ENCODE peak calls at places on chromosomes 12 and 14, in eight cellular contexts. I is fibroblast of mammary gland, M is HCT116, D is heart right ventricle, J is mucosa of descending colon, A is AG04450, U is thoracic aorta, B is A549. L is an unnamed sample.
A peak's percentile ranks its signal among the peaks of the same experiment; 100 is the strongest.

GRCh38 chr14:81557137-81557536 is 23.5 kb upstream of the SEL1L start:
- DNase-seq in U (no peak), A (no peak), J (no peak), M (no peak), D (no peak), I (no peak), B (no peak), L (no peak)

GRCh38 chr12:106226884-106227640 is 20.8 kb downstream of the CKAP4 start:
- DNase-seq in M (peak; percentile 28), D (peak; percentile 43), A (no peak), U (no peak), I (peak; percentile 67), B (peak; percentile 69), J (peak; percentile 49), L (peak; percentile 72)

GRCh38 chr12:71576546-71576945 is 87.1 kb downstream of the ZFC3H1 start:
- DNase-seq in B (no peak), J (no peak), D (no peak), U (no peak), M (no peak), A (no peak), I (no peak), L (no peak)

GRCh38 chr12:10339441-10339840 is 31.8 kb downstream of the KLRD1 start:
- DNase-seq in M (peak; percentile 23), J (no peak), D (no peak), I (peak; percentile 18), U (no peak), B (peak; percentile 49), A (no peak), L (peak; percentile 59)

GRCh38 chr14:59376691-59377090 is 88.5 kb downstream of the GPR135 start:
- DNase-seq in D (no peak), A (no peak), J (no peak), M (no peak), U (no peak), I (no peak), B (no peak), L (no peak)

GRCh38 chr12:56896082-56896481 is 38.1 kb downstream of the SDR9C7 start:
- DNase-seq in M (no peak), I (no peak), D (no peak), U (no peak), A (no peak), J (no peak), B (no peak), L (no peak)

GRCh38 chr12:117059156-117059555 is 40.1 kb downstream of the TESC start:
- DNase-seq in I (no peak), B (no peak), M (no peak), D (peak; percentile 46), J (no peak), U (no peak), A (no peak), L (no peak)

GRCh38 chr12:106760184-106760531 is 14.3 kb upstream of the RIC8B start:
- DNase-seq in A (no peak), U (no peak), D (no peak), M (no peak), B (no peak), I (peak; percentile 25), J (peak; percentile 20), L (peak; percentile 57)

GRCh38 chr12:42428850-42429249 is 102.9 kb downstream of the PPHLN1 start:
- DNase-seq in J (no peak), U (no peak), B (no peak), I (no peak), D (no peak), A (no peak), M (no peak), L (no peak)

GRCh38 chr14:67653651-67654280 is 20.7 kb downstream of the VTI1B start:
- DNase-seq in D (no peak), I (no peak), B (no peak), M (no peak), U (no peak), A (no peak), J (no peak), L (peak; percentile 40)

GRCh38 chr12:79083181-79083580 is 218.6 kb downstream of the SYT1 start:
- DNase-seq in B (peak; percentile 33), I (peak; percentile 2), J (no peak), D (no peak), M (no peak), A (no peak), U (no peak), L (peak; percentile 5)

GRCh38 chr12:57027805-57028153 is 11.4 kb upstream of the TAC3 start:
- DNase-seq in A (no peak), M (no peak), U (no peak), J (no peak), B (no peak), I (no peak), D (no peak), L (no peak)

GRCh38 chr12:67354322-67354721 is 85.2 kb downstream of the CAND1 start:
- DNase-seq in B (no peak), M (no peak), D (no peak), I (peak; percentile 28), A (no peak), U (no peak), J (no peak), L (peak; percentile 38)

GRCh38 chr12:94374124-94374523 is 85.5 kb downstream of the CEP83 start:
- DNase-seq in J (no peak), U (no peak), M (no peak), A (no peak), D (no peak), B (no peak), I (peak; percentile 5), L (peak; percentile 7)

GRCh38 chr12:94372379-94372930 is 87.2 kb downstream of the CEP83 start:
- DNase-seq in B (no peak), M (no peak), D (no peak), J (no peak), A (no peak), I (no peak), U (no peak), L (no peak)

GRCh38 chr12:94380507-94380906 is 79.2 kb downstream of the CEP83 start:
- DNase-seq in J (no peak), D (no peak), B (no peak), I (no peak), M (no peak), U (no peak), A (no peak), L (no peak)

GRCh38 chr12:94379479-94380113 is 80.1 kb downstream of the CEP83 start:
- DNase-seq in U (no peak), I (no peak), A (no peak), D (no peak), M (no peak), B (no peak), J (no peak), L (no peak)

GRCh38 chr12:94377599-94377998 is 82.1 kb downstream of the CEP83 start:
- DNase-seq in D (no peak), M (no peak), U (no peak), J (no peak), B (no peak), A (no peak), I (no peak), L (no peak)
- H3K4me3 ChIP-seq in D (no peak overlapping the region), M (no peak overlapping the region), U (no peak overlapping the region), J (no peak overlapping the region), B (no peak overlapping the region), A (no peak overlapping the region), I (no peak overlapping the region), L (no peak overlapping the region)

DNA sequence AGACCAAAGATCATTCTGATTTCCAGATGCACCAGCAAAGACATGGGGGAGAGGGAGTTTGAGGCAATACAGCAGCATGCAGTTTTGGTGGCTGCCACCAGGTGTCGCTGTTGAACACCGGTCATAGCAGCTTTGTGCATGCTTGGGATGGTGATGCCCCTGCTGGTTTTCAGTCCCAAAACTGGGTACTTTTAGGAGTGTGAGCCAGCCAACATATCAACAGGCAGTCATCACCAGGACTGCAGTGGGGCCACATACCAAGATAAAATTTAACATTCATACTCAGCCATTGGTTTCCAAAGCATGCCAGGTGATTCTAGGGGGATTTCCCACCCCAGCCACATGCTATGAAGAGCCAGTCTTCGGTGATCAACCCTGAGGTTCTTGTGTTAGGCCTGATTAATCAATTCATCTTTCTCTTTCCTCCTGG is 64.2 kb downstream of the PHETA1 start:
- DNase-seq in J (no peak), U (no peak), A (no peak), D (no peak), I (peak; percentile 19), M (peak; percentile 52), B (peak; percentile 69), L (peak; percentile 13)
- TF ChIP-seq CTCF in J (no peak), U (peak; percentile 30), A (peak; percentile 59), D (peak; percentile 50), I (peak; percentile 80), M (peak; percentile 70), B (peak; percentile 48), L (peak; percentile 83)

GRCh38 chr12:6767301-6767591 is 1.1 kb downstream of the PTMS start:
- DNase-seq in B (no peak), U (no peak), D (no peak), M (no peak), I (no peak), J (no peak), A (no peak), L (no peak)

GRCh38 chr12:6769003-6769389 is 2.8 kb downstream of the PTMS start:
- DNase-seq in D (peak; percentile 54), B (peak; percentile 54), U (no peak), M (no peak), J (peak; percentile 69), A (no peak), I (no peak), L (peak; percentile 62)

GRCh38 chr12:6768385-6769002 is 2.3 kb downstream of the PTMS start:
- DNase-seq in A (no peak), D (no peak), I (no peak), J (no peak), B (no peak), M (no peak), U (no peak), L (peak; percentile 35)

GRCh38 chr12:6766651-6767300 is 613 bp downstream of the PTMS start:
- DNase-seq in D (peak; percentile 83), J (peak; percentile 83), A (no peak), M (no peak), B (peak; percentile 68), U (no peak), I (peak; percentile 60), L (peak; percentile 68)

DNA sequence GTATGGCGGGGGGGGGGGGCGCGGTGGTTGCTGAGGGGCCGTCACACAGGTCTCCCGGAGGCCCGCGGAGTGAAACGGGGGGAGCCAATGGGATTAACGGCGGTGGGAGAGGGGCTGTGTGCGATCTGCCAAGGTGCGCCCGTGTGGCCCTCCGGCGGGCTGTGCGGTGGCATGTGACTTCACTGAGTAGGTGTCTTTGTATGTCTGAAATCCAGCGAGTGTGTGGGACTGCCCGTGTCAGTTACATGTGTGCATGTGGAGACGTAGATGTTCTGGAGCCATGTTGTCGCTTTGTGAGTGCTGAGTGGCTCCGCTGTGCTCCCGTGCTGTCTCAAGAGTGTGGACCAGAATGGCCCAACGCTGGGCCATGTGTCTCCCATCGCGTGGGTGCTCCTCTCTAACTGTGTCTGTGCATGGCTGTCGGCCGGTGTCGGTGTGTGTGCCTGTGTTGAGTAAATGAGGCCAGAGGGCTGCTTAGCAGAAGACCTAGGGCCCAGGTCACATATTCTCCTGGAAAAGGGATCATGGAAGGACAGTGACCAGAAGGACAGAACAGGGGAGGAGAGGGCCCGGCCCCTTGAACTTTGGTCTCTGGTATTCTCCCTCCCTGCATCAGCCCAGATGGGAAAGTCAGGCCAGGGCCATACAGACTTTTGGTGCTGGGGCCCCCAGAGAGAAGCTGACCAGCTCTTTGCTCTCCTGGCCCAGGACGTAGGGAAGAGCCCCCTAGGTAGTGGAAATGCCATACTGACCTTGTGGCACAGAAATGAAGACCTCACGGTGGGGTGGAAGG is 1.6 kb downstream of the PTMS start:
- DNase-seq in B (no peak), D (peak; percentile 23), A (no peak), I (no peak), M (no peak), U (no peak), J (no peak), L (peak; percentile 39)
- H3K4me3 ChIP-seq in B (peak overlapping the region; percentile 97), D (peak overlapping the region; percentile 88), A (peak overlapping the region; percentile 85), I (peak overlapping the region; percentile 92), M (peak overlapping the region; percentile 85), U (peak overlapping the region; percentile 97), J (peak overlapping the region; percentile 67), L (peak overlapping the region; percentile 88)

GRCh38 chr14:21902561-21903199 is 229.1 kb upstream of the OR4E1 start:
- DNase-seq in B (peak; percentile 17), A (no peak), I (peak; percentile 5), D (no peak), M (no peak), J (no peak), U (no peak), L (peak; percentile 9)
- TF ChIP-seq CTCF in B (peak; percentile 27), A (peak; percentile 29), I (peak; percentile 49), D (no peak), M (no peak), J (no peak), U (no peak), L (peak; percentile 47)

L was measured in choroid plexus epithelial cell.